ENCODE peak calls at places on chromosomes 1 and 21, in five cellular contexts. I is tibial artery; P is stimulated activated CD4-positive, alpha-beta T cell treated with anti-CD3 and anti-CD28 coated beads, Interleukin-1b, Interleukin-23, amount 100 ng/mL, for 4 hours; Z is M059J; X is colonic mucosa. S is an unnamed sample.

GRCh38 chr1:9085306-9085940 is 16.0 kb upstream of the SLC2A5 start:
- DNase-seq in I (no peak), P (no peak), Z (no peak), X (no peak), S (peak)

GRCh38 chr1:116379057-116379630 is 6.1 kb downstream of the ATP1A1 start:
- DNase-seq in I (no peak), P (no peak), Z (peak), X (no peak), S (no peak)

GRCh38 chr21:15943009-15943666 is 213.4 kb downstream of the USP25 start:
- DNase-seq in I (no peak), P (no peak), Z (peak), X (no peak), S (no peak)

GRCh38 chr1:167105841-167106461 is 12.1 kb downstream of the STYXL2 start:
- DNase-seq in I (no peak), P (no peak), Z (no peak), X (no peak), S (no peak)

GRCh38 chr1:38396606-38397005 is 350.0 kb upstream of the POU3F1 start:
- DNase-seq in I (no peak), P (no peak), Z (no peak), X (no peak), S (no peak)

GRCh38 chr21:43279578-43279894 is 110.7 kb downstream of the CRYAA start:
- DNase-seq in I (no peak), P (no peak), Z (no peak), X (no peak), S (no peak)

GRCh38 chr21:46500224-46500861 is 41.7 kb downstream of the DIP2A start:
- DNase-seq in I (no peak), P (no peak), Z (peak), X (no peak), S (peak)

GRCh38 chr1:206448471-206448870 is 21.8 kb upstream of the IKBKE start:
- DNase-seq in I (no peak), P (no peak), Z (no peak), X (no peak), S (no peak)

GRCh38 chr1:238951809-238952208 is 434.6 kb upstream of the CHRM3 start:
- DNase-seq in I (no peak), P (no peak), Z (peak), X (peak), S (peak)

GRCh38 chr1:65422241-65423203 is 2.1 kb downstream of the LEPR start:
- DNase-seq in I (no peak), P (no peak), Z (peak), X (no peak), S (peak)

GRCh38 chr1:245590726-245591125 is 435.9 kb downstream of the KIF26B start:
- DNase-seq in I (no peak), P (no peak), Z (no peak), X (no peak), S (peak)

GRCh38 chr1:196155586-196155985 is 452.7 kb downstream of the KCNT2 start:
- DNase-seq in I (no peak), P (no peak), Z (no peak), X (no peak), S (no peak)

GRCh38 chr1:59691261-59691660 is 123.5 kb upstream of the HOOK1 start:
- DNase-seq in I (no peak), P (no peak), Z (no peak), X (no peak), S (peak)

GRCh38 chr1:114467491-114467890 is 43.5 kb downstream of the TRIM33 start:
- DNase-seq in I (no peak), P (no peak), Z (no peak), X (no peak), S (no peak)

GRCh38 chr1:204075116-204075636 is 2.3 kb downstream of the SOX13 start:
- DNase-seq in I (peak), P (no peak), Z (no peak), X (peak), S (peak)

GRCh38 chr1:3584915-3585314 is 26.4 kb downstream of the MEGF6 start:
- DNase-seq in I (no peak), P (no peak), Z (no peak), X (no peak), S (no peak)

GRCh38 chr1:116587496-116588308 is 16.9 kb upstream of the CD58 start:
- DNase-seq in I (no peak), P (no peak), Z (no peak), X (no peak), S (no peak)

GRCh38 chr1:51829058-51829457 is 49.5 kb downstream of the NRDC start:
- DNase-seq in I (no peak), P (no peak), Z (peak), X (no peak), S (no peak)

GRCh38 chr21:46220847-46221246 is 7.7 kb downstream of the LSS start:
- DNase-seq in I (no peak), P (no peak), Z (no peak), X (no peak), S (no peak)

GRCh38 chr1:224292419-224292818 is 37.6 kb downstream of the NVL start:
- DNase-seq in I (no peak), P (no peak), Z (peak), X (no peak), S (peak)

GRCh38 chr1:197776348-197777082 is 1.2 kb upstream of the DENND1B start:
- DNase-seq in I (no peak), P (no peak), Z (peak), X (no peak), S (peak)

GRCh38 chr1:112251766-112252506 is 144.1 kb upstream of the CTTNBP2NL start:
- DNase-seq in I (no peak), P (no peak), Z (peak), X (no peak), S (peak)

GRCh38 chr1:77557053-77557452 is 125.4 kb downstream of the ZZZ3 start:
- DNase-seq in I (no peak), P (no peak), Z (peak), X (no peak), S (peak)

GRCh38 chr1:165843304-165843703 is 15.9 kb downstream of the UCK2 start:
- DNase-seq in I (no peak), P (no peak), Z (peak), X (no peak), S (no peak)

GRCh38 chr1:214824758-214825157 is 221.8 kb downstream of the CENPF start:
- DNase-seq in I (no peak), P (no peak), Z (peak), X (no peak), S (peak)

GRCh38 chr1:190067592-190067991 is 410.1 kb downstream of the BRINP3 start:
- DNase-seq in I (no peak), P (no peak), Z (peak), X (no peak), S (peak)

GRCh38 chr1:214471458-214471857 is 79.9 kb downstream of the PTPN14 start:
- DNase-seq in I (no peak), P (no peak), Z (peak), X (no peak), S (no peak)

GRCh38 chr1:8368956-8369639 is 51.2 kb downstream of the SLC45A1 start:
- DNase-seq in I (peak), P (no peak), Z (no peak), X (no peak), S (peak)

GRCh38 chr21:46082638-46083270 is 15.2 kb upstream of the COL6A2 start:
- DNase-seq in I (peak), P (no peak), Z (no peak), X (no peak), S (no peak)

GRCh38 chr1:186620951-186621350 is 59.3 kb downstream of the PTGS2 start:
- DNase-seq in I (no peak), P (no peak), Z (peak), X (no peak), S (peak)

GRCh38 chr21:43192501-43193081 is 23.8 kb downstream of the CRYAA start:
- DNase-seq in I (peak), P (no peak), Z (no peak), X (peak), S (no peak)

GRCh38 chr1:198794498-198794897 is 155.7 kb downstream of the PTPRC start:
- DNase-seq in I (no peak), P (no peak), Z (peak), X (no peak), S (peak)

GRCh38 chr1:31954607-31955283 is 16.6 kb upstream of the PTP4A2 start:
- DNase-seq in I (peak), P (no peak), Z (peak), X (peak), S (peak)

GRCh38 chr1:175005085-175005783 is 5.5 kb downstream of the CACYBP start:
- DNase-seq in I (no peak), P (no peak), Z (peak), X (no peak), S (peak)

GRCh38 chr1:93728480-93729131 is 47.0 kb upstream of the BCAR3 start:
- DNase-seq in I (no peak), P (no peak), Z (no peak), X (no peak), S (no peak)

GRCh38 chr1:116340506-116341240 is 32.4 kb upstream of the ATP1A1 start:
- DNase-seq in I (no peak), P (no peak), Z (peak), X (no peak), S (peak)

GRCh38 chr1:47679301-47679751 is 241.5 kb downstream of the FOXD2 start:
- DNase-seq in I (no peak), P (no peak), Z (peak), X (peak), S (no peak)

GRCh38 chr1:219405531-219406331 is 207.2 kb downstream of the ZC3H11B start:
- DNase-seq in I (no peak), P (no peak), Z (no peak), X (no peak), S (no peak)

GRCh38 chr1:241357366-241358305 is 631 bp upstream of the RGS7 start:
- DNase-seq in I (no peak), P (no peak), Z (no peak), X (no peak), S (peak)

S was measured in amniotic epithelial cell.